ENCODE peak calls at places on chromosomes 5 and 9, in five cellular contexts. V is transverse colon, Y is left ventricle myocardium inferior, P is Karpas-422, Z is erythroblast. I is an unnamed sample.

GRCh38 chr5:345404-346195 is 24.1 kb downstream of the AHRR start:
- DNase-seq in V (no peak), Y (no peak), P (no peak), Z (no peak), I (no peak)

GRCh38 chr9:1881708-1882351 is 133.3 kb upstream of the SMARCA2 start:
- DNase-seq in V (no peak), Y (no peak), P (no peak), Z (no peak), I (no peak)

GRCh38 chr9:114799441-114799840 is 6.4 kb downstream of the TNFSF15 start:
- DNase-seq in V (no peak), Y (no peak), P (peak; percentile 37), Z (no peak), I (no peak)

GRCh38 chr9:95738438-95738837 is 137.1 kb upstream of the ERCC6L2 start:
- DNase-seq in V (no peak), Y (no peak), P (no peak), Z (no peak), I (no peak)

GRCh38 chr5:107067391-107067790 is 603.3 kb downstream of the EFNA5 start:
- DNase-seq in V (no peak), Y (peak; percentile 14), P (no peak), Z (no peak), I (no peak)

GRCh38 chr9:129612123-129612522 is 8.8 kb downstream of the C9orf50 start:
- DNase-seq in V (no peak), Y (no peak), P (peak; percentile 45), Z (no peak), I (no peak)

GRCh38 chr5:133864711-133865110 is 103.7 kb downstream of the C5orf15 start:
- DNase-seq in V (no peak), Y (no peak), P (no peak), Z (no peak), I (no peak)

GRCh38 chr5:31328031-31328430 is 134.5 kb downstream of the CDH6 start:
- DNase-seq in V (no peak), Y (no peak), P (no peak), Z (no peak), I (no peak)

GRCh38 chr5:149264432-149265069 is 7.1 kb upstream of the AFAP1L1 start:
- DNase-seq in V (peak; percentile 39), Y (no peak), P (peak; percentile 95), Z (no peak), I (peak; percentile 29)

GRCh38 chr5:121725450-121725849 is 126.2 kb upstream of the FTMT start:
- DNase-seq in V (no peak), Y (no peak), P (no peak), Z (no peak), I (no peak)

GRCh38 chr5:79802404-79802803 is 112.8 kb downstream of the CMYA5 start:
- DNase-seq in V (no peak), Y (no peak), P (no peak), Z (peak; percentile 19), I (peak; percentile 56)

GRCh38 chr5:115243412-115243811 is 19.3 kb downstream of the PGGT1B start:
- DNase-seq in V (no peak), Y (no peak), P (no peak), Z (no peak), I (no peak)

GRCh38 chr9:3497406-3497805 is 28.4 kb downstream of the RFX3 start:
- DNase-seq in V (no peak), Y (no peak), P (no peak), Z (no peak), I (no peak)

GRCh38 chr9:136154943-136155342 is 36.3 kb upstream of the TMEM250 start:
- DNase-seq in V (no peak), Y (no peak), P (no peak), Z (no peak), I (no peak)

GRCh38 chr9:114006931-114007691 is 71.0 kb downstream of the AMBP start:
- DNase-seq in V (no peak), Y (no peak), P (no peak), Z (no peak), I (no peak)

GRCh38 chr5:130743091-130743490 is 422.0 kb downstream of the HINT1 start:
- DNase-seq in V (no peak), Y (no peak), P (peak; percentile 77), Z (no peak), I (no peak)

GRCh38 chr5:9370256-9370655 is 175.6 kb downstream of the SEMA5A start:
- DNase-seq in V (no peak), Y (no peak), P (no peak), Z (no peak), I (no peak)

GRCh38 chr5:36875051-36875788 is 1.3 kb upstream of the NIPBL start:
- DNase-seq in V (peak; percentile 58), Y (peak; percentile 46), P (peak; percentile 73), Z (peak; percentile 85), I (peak; percentile 20)

GRCh38 chr5:4413996-4414395 is 726.1 kb upstream of the ADAMTS16 start:
- DNase-seq in V (no peak), Y (no peak), P (no peak), Z (no peak), I (no peak)

GRCh38 chr5:158435161-158435616 is 576.2 kb upstream of the CLINT1 start:
- DNase-seq in V (no peak), Y (no peak), P (peak; percentile 31), Z (no peak), I (no peak)

GRCh38 chr5:102540251-102540812 is 41.5 kb upstream of the SLCO6A1 start:
- DNase-seq in V (no peak), Y (no peak), P (no peak), Z (no peak), I (no peak)

GRCh38 chr9:126885089-126885753 is 24.8 kb downstream of the ZBTB34 start:
- DNase-seq in V (no peak), Y (no peak), P (no peak), Z (no peak), I (no peak)

GRCh38 chr5:111703662-111704061 is 53.3 kb downstream of the NREP start:
- DNase-seq in V (no peak), Y (no peak), P (peak; percentile 50), Z (no peak), I (no peak)

GRCh38 chr9:126112135-126112720 is 214.4 kb upstream of the MVB12B start:
- DNase-seq in V (peak; percentile 36), Y (no peak), P (no peak), Z (no peak), I (no peak)

GRCh38 chr5:59517926-59518585 is 375.5 kb downstream of the PDE4D start:
- DNase-seq in V (no peak), Y (no peak), P (no peak), Z (no peak), I (no peak)

GRCh38 chr9:133686642-133687575 is 50.7 kb downstream of the DBH start:
- DNase-seq in V (no peak), Y (peak; percentile 66), P (no peak), Z (no peak), I (no peak)

GRCh38 chr9:99264070-99264469 is 42.0 kb downstream of the SEC61B start:
- DNase-seq in V (no peak), Y (no peak), P (no peak), Z (peak; percentile 25), I (no peak)

GRCh38 chr9:124698265-124698664 is 72.8 kb downstream of the NR6A1 start:
- DNase-seq in V (no peak), Y (no peak), P (no peak), Z (no peak), I (no peak)

GRCh38 chr9:13816837-13817236 is 497.1 kb downstream of the NFIB start:
- DNase-seq in V (no peak), Y (no peak), P (no peak), Z (no peak), I (no peak)

GRCh38 chr5:127804886-127805426 is 101.8 kb downstream of the CCDC192 start:
- DNase-seq in V (no peak), Y (no peak), P (no peak), Z (no peak), I (no peak)

GRCh38 chr5:150118561-150119229 is 32.3 kb upstream of the CSF1R start:
- DNase-seq in V (no peak), Y (no peak), P (no peak), Z (no peak), I (no peak)

GRCh38 chr5:152271420-152271819 is 133.7 kb downstream of the NMUR2 start:
- DNase-seq in V (no peak), Y (no peak), P (peak; percentile 67), Z (no peak), I (no peak)

GRCh38 chr5:125813221-125813974 is 609.8 kb upstream of the GRAMD2B start:
- DNase-seq in V (no peak), Y (no peak), P (no peak), Z (no peak), I (no peak)

GRCh38 chr9:88574993-88575392 is 40.0 kb downstream of the NXNL2 start:
- DNase-seq in V (no peak), Y (no peak), P (no peak), Z (no peak), I (no peak)

GRCh38 chr5:31755299-31756053 is 116.5 kb downstream of the PDZD2 start:
- DNase-seq in V (no peak), Y (no peak), P (no peak), Z (no peak), I (no peak)

GRCh38 chr5:31682847-31683246 is 43.9 kb downstream of the PDZD2 start:
- DNase-seq in V (no peak), Y (no peak), P (no peak), Z (no peak), I (no peak)

GRCh38 chr9:79526149-79526672 is 45.6 kb upstream of the TLE4 start:
- DNase-seq in V (no peak), Y (no peak), P (no peak), Z (no peak), I (no peak)

GRCh38 chr5:176619203-176619568 is 9.2 kb upstream of the GPRIN1 start:
- DNase-seq in V (peak; percentile 47), Y (peak; percentile 40), P (no peak), Z (peak; percentile 91), I (peak; percentile 55)